ENCODE peak calls at places on chromosome 18, in ten cellular contexts. X, G, D, Z, I, Y, Q, K, P and T are unnamed samples.

GRCh38 chr18:22424564-22424963 is 6.8 kb upstream of the CTAGE1 start:
- DNase-seq in X (no peak), G (no peak), D (no peak), Z (no peak), I (no peak), Y (no peak), Q (no peak), K (no peak), P (no peak), T (no peak)

GRCh38 chr18:55781481-55781957 is 193.5 kb upstream of the TCF4 start:
- DNase-seq in X (peak; percentile 63), G (peak; percentile 40), D (peak; percentile 79), Z (no peak), I (peak; percentile 80), Y (no peak), Q (peak; percentile 63), K (peak; percentile 72), P (peak; percentile 57), T (peak; percentile 72)

GRCh38 chr18:46156124-46156745 is 52.0 kb downstream of the HAUS1 start:
- DNase-seq in X (no peak), G (no peak), D (no peak), Z (no peak), I (no peak), Y (no peak), Q (no peak), K (no peak), P (no peak), T (no peak)

GRCh38 chr18:37567061-37567993 is 1.7 kb upstream of the CELF4 start:
- DNase-seq in X (no peak), G (no peak), D (no peak), Z (no peak), I (no peak), Y (no peak), Q (no peak), K (peak; percentile 37), P (no peak), T (no peak)

GRCh38 chr18:69518989-69519388 is 118.3 kb downstream of the DOK6 start:
- DNase-seq in X (no peak), G (no peak), D (peak; percentile 36), Z (no peak), I (no peak), Y (no peak), Q (no peak), K (no peak), P (no peak), T (no peak)

GRCh38 chr18:33817096-33817495 is 239.1 kb downstream of the ASXL3 start:
- DNase-seq in X (no peak), G (no peak), D (peak; percentile 64), Z (no peak), I (peak; percentile 18), Y (no peak), Q (no peak), K (no peak), P (no peak), T (no peak)

GRCh38 chr18:11818486-11819203 is 32.6 kb upstream of the CHMP1B start:
- DNase-seq in X (no peak), G (no peak), D (no peak), Z (no peak), I (no peak), Y (no peak), Q (no peak), K (no peak), P (no peak), T (no peak)

GRCh38 chr18:59783138-59783537 is 85.9 kb upstream of the CCBE1 start:
- DNase-seq in X (no peak), G (peak; percentile 72), D (peak; percentile 60), Z (peak; percentile 30), I (peak; percentile 71), Y (no peak), Q (peak; percentile 23), K (peak; percentile 65), P (no peak), T (peak; percentile 84)

GRCh38 chr18:67432806-67433205 is 83.7 kb downstream of the DSEL start:
- DNase-seq in X (no peak), G (no peak), D (no peak), Z (no peak), I (no peak), Y (no peak), Q (no peak), K (no peak), P (no peak), T (no peak)

GRCh38 chr18:23949863-23950262 is 64.7 kb upstream of the TTC39C start:
- DNase-seq in X (no peak), G (no peak), D (no peak), Z (no peak), I (no peak), Y (no peak), Q (no peak), K (no peak), P (no peak), T (no peak)

GRCh38 chr18:51446571-51447210 is 249.2 kb upstream of the MEX3C start:
- DNase-seq in X (no peak), G (no peak), D (no peak), Z (no peak), I (no peak), Y (no peak), Q (no peak), K (no peak), P (no peak), T (no peak)

GRCh38 chr18:79898952-79899608 is 52.4 kb downstream of the SLC66A2 start:
- DNase-seq in X (no peak), G (no peak), D (no peak), Z (no peak), I (no peak), Y (no peak), Q (no peak), K (no peak), P (no peak), T (no peak)

GRCh38 chr18:67373636-67374035 is 142.9 kb downstream of the DSEL start:
- DNase-seq in X (no peak), G (no peak), D (no peak), Z (no peak), I (no peak), Y (no peak), Q (no peak), K (no peak), P (no peak), T (no peak)

GRCh38 chr18:7467708-7468466 is 99.2 kb upstream of the PTPRM start:
- DNase-seq in X (no peak), G (no peak), D (peak; percentile 3), Z (no peak), I (no peak), Y (no peak), Q (no peak), K (no peak), P (no peak), T (no peak)

GRCh38 chr18:79955302-79956075 is 4.0 kb upstream of the SLC66A2 start:
- DNase-seq in X (no peak), G (no peak), D (no peak), Z (no peak), I (no peak), Y (no peak), Q (no peak), K (no peak), P (no peak), T (no peak)

DNA sequence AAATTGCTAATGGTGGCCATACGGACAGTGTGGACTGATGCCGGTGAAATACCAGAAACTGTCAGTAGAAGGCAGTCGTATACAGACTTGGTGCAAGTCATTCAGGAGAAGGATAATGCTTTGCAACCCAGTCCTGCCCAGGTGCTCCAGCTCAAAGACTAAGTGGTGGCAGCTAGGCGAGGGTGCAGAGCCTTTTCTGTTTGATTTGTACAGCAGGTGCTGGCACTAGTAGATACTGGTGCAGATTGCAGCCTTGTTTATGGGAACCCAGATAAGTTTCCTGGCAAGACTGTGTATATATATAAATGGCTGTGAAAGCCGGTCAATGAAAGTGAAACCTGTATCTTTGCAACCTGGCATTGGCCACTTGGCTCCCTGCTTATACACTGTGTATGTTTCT is 208.3 kb upstream of the SYT4 start:
- DNase-seq in X (no peak), G (no peak), D (no peak), Z (no peak), I (no peak), Y (no peak), Q (no peak), K (no peak), P (no peak), T (no peak)
- TF ChIP-seq CTCF in X (no peak), G (no peak), D (no peak), Z (no peak), I (no peak), Y (no peak), Q (no peak), K (no peak), P (no peak), T (no peak)

DNA sequence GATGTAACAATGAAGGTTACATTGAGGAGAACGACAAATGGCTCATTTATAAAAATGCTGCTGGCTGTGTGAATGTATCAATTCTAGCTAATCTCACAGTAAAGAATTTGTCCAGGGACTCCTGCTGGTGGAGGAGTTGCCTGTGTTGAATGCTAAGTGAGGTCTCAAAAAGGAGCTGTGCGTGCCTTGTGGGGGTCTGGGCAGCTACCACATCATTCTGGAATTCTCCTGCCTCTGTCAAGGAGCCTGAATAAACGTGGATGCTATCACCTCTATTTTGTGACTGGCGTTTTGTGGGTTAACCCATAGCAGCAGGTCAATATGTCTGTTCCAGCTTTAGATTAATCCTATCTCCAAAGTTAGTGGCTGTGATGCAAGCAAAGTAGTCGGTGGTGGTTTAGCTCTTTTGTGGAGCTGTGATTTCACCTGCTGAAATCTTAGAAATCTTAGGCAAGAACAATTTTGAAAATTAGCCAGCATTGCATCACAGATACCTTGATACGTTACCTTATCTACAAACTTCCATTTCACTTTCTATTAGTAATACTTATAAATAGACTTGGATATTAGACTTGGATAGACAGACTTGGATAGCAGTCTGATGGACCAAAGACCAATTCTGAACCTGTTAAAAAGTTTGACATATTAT is 96.8 kb downstream of the MTCL1 start:
- DNase-seq in X (no peak), G (no peak), D (peak; percentile 79), Z (no peak), I (no peak), Y (no peak), Q (no peak), K (peak; percentile 24), P (no peak), T (no peak)
- TF ChIP-seq CTCF in X (no peak), G (no peak), D (no peak), Z (no peak), I (no peak), Y (peak; percentile 21), Q (no peak), K (no peak), P (no peak), T (peak; percentile 17)

DNA sequence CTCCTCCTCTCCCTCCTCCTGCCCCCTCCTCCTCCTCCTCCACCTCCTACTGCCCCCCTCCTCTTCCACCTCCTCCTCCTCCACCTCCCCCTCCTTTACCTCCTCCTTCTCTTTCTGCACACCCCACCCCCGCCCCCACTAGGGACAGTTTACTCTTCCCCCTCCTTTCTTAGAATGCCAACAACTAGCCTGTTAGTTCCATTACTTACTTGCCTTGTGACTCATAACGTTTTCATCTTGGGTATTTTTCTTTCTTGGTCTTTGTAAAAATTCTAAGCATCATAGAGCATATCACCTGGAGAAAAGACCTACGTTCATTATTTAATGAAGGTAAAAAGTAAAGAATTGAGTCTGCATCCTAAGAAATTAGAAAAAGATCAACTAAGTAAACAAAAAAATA is 165.3 kb downstream of the NEDD4L start:
- DNase-seq in X (no peak), G (no peak), D (peak; percentile 62), Z (no peak), I (no peak), Y (no peak), Q (no peak), K (no peak), P (no peak), T (no peak)
- TF ChIP-seq CTCF in X (no peak), G (no peak), D (no peak), Z (no peak), I (no peak), Y (no peak), Q (no peak), K (no peak), P (no peak), T (no peak)

GRCh38 chr18:48105317-48105716 is 174.9 kb upstream of the SMAD2 start:
- DNase-seq in X (no peak), G (no peak), D (no peak), Z (no peak), I (no peak), Y (no peak), Q (no peak), K (no peak), P (no peak), T (no peak)
- TF ChIP-seq CTCF in X (peak; percentile 7), G (no peak), D (no peak), Z (peak; percentile 6), I (no peak), Y (no peak), Q (no peak), K (peak; percentile 16), P (no peak), T (peak; percentile 25)